ENCODE peak calls at places on chromosomes 7 and 10, in five cellular contexts. U, G, X, R and V are unnamed samples.

GRCh38 chr7:7157177-7157886 is 25.0 kb upstream of the C1GALT1 start:
- DNase-seq in G (peak), R (no peak), U (peak), X (peak), V (peak)

GRCh38 chr7:111172573-111172972 is 81.6 kb downstream of the LRRN3 start:
- DNase-seq in G (no peak), X (no peak), U (no peak), R (no peak), V (peak)

GRCh38 chr10:58514102-58514472 is 1.4 kb downstream of the BICC1 start:
- DNase-seq in G (no peak), R (no peak), U (peak), X (no peak), V (no peak)

GRCh38 chr10:100652406-100653130 is 92.8 kb upstream of the PAX2 start:
- DNase-seq in X (no peak), U (no peak), R (no peak), G (no peak), V (no peak)

GRCh38 chr7:49848211-49848841 is 74.9 kb downstream of the VWC2 start:
- DNase-seq in X (no peak), U (no peak), R (no peak), G (no peak), V (no peak)

GRCh38 chr7:151540146-151540545 is 20.5 kb upstream of the RHEB start:
- DNase-seq in R (no peak), U (no peak), X (no peak), G (no peak), V (no peak)

GRCh38 chr7:113268757-113269156 is 150.4 kb upstream of the SMIM30 start:
- DNase-seq in R (no peak), X (no peak), G (no peak), U (peak), V (no peak)

GRCh38 chr7:149778327-149778637 is 4.9 kb upstream of the ZNF467 start:
- DNase-seq in R (no peak), U (no peak), G (no peak), X (no peak), V (no peak)

GRCh38 chr10:64959116-64959515 is 1437.9 kb downstream of the REEP3 start:
- DNase-seq in R (no peak), X (no peak), G (no peak), U (no peak), V (no peak)

GRCh38 chr7:15558747-15559146 is 3.1 kb downstream of the AGMO start:
- DNase-seq in X (no peak), R (no peak), U (peak), G (no peak), V (no peak)

GRCh38 chr10:74704629-74705360 is 121.6 kb upstream of the KAT6B start:
- DNase-seq in U (no peak), R (no peak), X (no peak), G (no peak), V (no peak)

GRCh38 chr7:39811161-39811614 is 138.9 kb upstream of the CDK13 start:
- DNase-seq in G (no peak), R (no peak), U (peak), X (no peak), V (peak)

GRCh38 chr7:51278797-51279196 is 37.8 kb downstream of the COBL start:
- DNase-seq in G (no peak), X (no peak), U (no peak), R (no peak), V (no peak)

GRCh38 chr7:28096713-28097112 is 83.9 kb downstream of the JAZF1 start:
- DNase-seq in U (peak), G (peak), R (no peak), X (peak), V (peak)

GRCh38 chr7:21767300-21767900 is 178.3 kb downstream of the CDCA7L start:
- DNase-seq in U (peak), G (no peak), R (peak), X (peak), V (peak)

GRCh38 chr7:2554654-2555053 is 670 bp downstream of the BRAT1 start:
- DNase-seq in X (no peak), U (no peak), G (no peak), R (no peak), V (no peak)

GRCh38 chr7:128888756-128889095 is 21.8 kb downstream of the KCP start:
- DNase-seq in X (no peak), U (no peak), G (no peak), R (no peak), V (no peak)

GRCh38 chr7:66505531-66506451 is 122.9 kb upstream of the KCTD7 start:
- DNase-seq in X (peak), U (no peak), G (no peak), R (no peak), V (no peak)

GRCh38 chr7:47571355-47572100 is 10.4 kb downstream of the TNS3 start:
- DNase-seq in R (no peak), X (peak), U (peak), G (peak), V (peak)

GRCh38 chr7:46569117-46569433 is 648.0 kb upstream of the IGFBP3 start:
- DNase-seq in R (no peak), G (no peak), X (no peak), U (peak), V (peak)

GRCh38 chr7:133545613-133546012 is 292.7 kb downstream of the EXOC4 start:
- DNase-seq in U (peak), G (peak), X (no peak), R (no peak), V (peak)

GRCh38 chr10:76618641-76619040 is 1019.0 kb downstream of the KCNMA1 start:
- DNase-seq in G (no peak), R (no peak), X (no peak), U (no peak), V (no peak)

GRCh38 chr10:110007171-110007700 is 548 bp upstream of the ADD3 start:
- DNase-seq in X (no peak), R (no peak), G (no peak), U (peak), V (no peak)

GRCh38 chr10:46170789-46171188 is 116.0 kb upstream of the ANTXRL start:
- DNase-seq in R (no peak), X (no peak), G (no peak), U (no peak), V (no peak)

GRCh38 chr7:34061175-34061574 is 155.8 kb downstream of the BMPER start:
- DNase-seq in X (no peak), R (no peak), G (peak), U (peak), V (peak)

GRCh38 chr10:30857803-30858202 is 173.9 kb downstream of the ZNF438 start:
- DNase-seq in U (no peak), G (no peak), X (no peak), R (no peak), V (peak)

GRCh38 chr10:99527526-99528255 is 5.1 kb upstream of the NKX2-3 start:
- DNase-seq in X (no peak), U (no peak), R (no peak), G (no peak), V (peak)

GRCh38 chr10:75995041-75995430 is 563.6 kb downstream of the LRMDA start:
- DNase-seq in R (no peak), X (no peak), G (no peak), U (no peak), V (no peak)

GRCh38 chr10:28897617-28898464 is 220.5 kb downstream of the BAMBI start:
- DNase-seq in X (no peak), G (no peak), R (no peak), U (no peak), V (no peak)

GRCh38 chr7:155372782-155373358 is 75.2 kb downstream of the INSIG1 start:
- DNase-seq in U (no peak), R (no peak), X (no peak), G (no peak), V (no peak)